ENCODE peak calls at places on chromosomes 2 and 18, in eight cellular contexts. One of them, this sample, is unnamed.

GRCh38 chr2:130766711-130767407 is 11.5 kb downstream of the AMER3 start:
- DNase-seq in fibroblast of lung: no peak
- DNase-seq in mammary epithelial cell: no peak
- DNase-seq in GM23248: no peak
- DNase-seq in PC-3: no peak
- DNase-seq in neural progenitor cell: no peak
- DNase-seq in PC-9: no peak
- DNase-seq in HCT116: no peak
- DNase-seq in this sample: no peak

GRCh38 chr2:68375522-68376040 is 10.5 kb downstream of the PLEK start:
- DNase-seq in fibroblast of lung: no peak
- DNase-seq in mammary epithelial cell: no peak
- DNase-seq in GM23248: no peak
- DNase-seq in PC-3: no peak
- DNase-seq in neural progenitor cell: no peak
- DNase-seq in PC-9: no peak
- DNase-seq in HCT116: no peak
- DNase-seq in this sample: no peak

GRCh38 chr2:204234879-204235278 is 298.3 kb downstream of the ICOS start:
- DNase-seq in fibroblast of lung: peak; percentile 49
- DNase-seq in mammary epithelial cell: no peak
- DNase-seq in GM23248: peak; percentile 13
- DNase-seq in PC-3: no peak
- DNase-seq in neural progenitor cell: no peak
- DNase-seq in PC-9: no peak
- DNase-seq in HCT116: no peak
- DNase-seq in this sample: peak; percentile 53

GRCh38 chr2:12737226-12738111 is 20.7 kb downstream of the TRIB2 start:
- DNase-seq in fibroblast of lung: no peak
- DNase-seq in mammary epithelial cell: no peak
- DNase-seq in GM23248: no peak
- DNase-seq in PC-3: no peak
- DNase-seq in neural progenitor cell: no peak
- DNase-seq in PC-9: no peak
- DNase-seq in HCT116: no peak
- DNase-seq in this sample: no peak

GRCh38 chr18:37019157-37019571 is 190.2 kb downstream of the KIAA1328 start:
- DNase-seq in fibroblast of lung: peak; percentile 15
- DNase-seq in mammary epithelial cell: peak; percentile 62
- DNase-seq in GM23248: peak; percentile 11
- DNase-seq in PC-3: peak; percentile 43
- DNase-seq in neural progenitor cell: peak; percentile 42
- DNase-seq in PC-9: peak; percentile 61
- DNase-seq in HCT116: no peak
- DNase-seq in this sample: peak; percentile 3

GRCh38 chr18:32040936-32041335 is 22.3 kb downstream of the RNF125 start:
- DNase-seq in fibroblast of lung: no peak
- DNase-seq in mammary epithelial cell: peak; percentile 2
- DNase-seq in GM23248: no peak
- DNase-seq in PC-3: no peak
- DNase-seq in neural progenitor cell: no peak
- DNase-seq in PC-9: no peak
- DNase-seq in HCT116: no peak
- DNase-seq in this sample: no peak

GRCh38 chr2:234587341-234588053 is 90.6 kb upstream of the ARL4C start:
- DNase-seq in fibroblast of lung: no peak
- DNase-seq in mammary epithelial cell: no peak
- DNase-seq in GM23248: no peak
- DNase-seq in PC-3: no peak
- DNase-seq in neural progenitor cell: no peak
- DNase-seq in PC-9: no peak
- DNase-seq in HCT116: no peak
- DNase-seq in this sample: peak; percentile 68

GRCh38 chr2:10254373-10255188 is 48.1 kb upstream of the HPCAL1 start:
- DNase-seq in fibroblast of lung: no peak
- DNase-seq in mammary epithelial cell: no peak
- DNase-seq in GM23248: peak; percentile 21
- DNase-seq in PC-3: peak; percentile 81
- DNase-seq in neural progenitor cell: no peak
- DNase-seq in PC-9: peak; percentile 44
- DNase-seq in HCT116: no peak
- DNase-seq in this sample: peak; percentile 40

GRCh38 chr2:112153501-112153900 is 15.3 kb downstream of the FBLN7 start:
- DNase-seq in fibroblast of lung: no peak
- DNase-seq in mammary epithelial cell: no peak
- DNase-seq in GM23248: no peak
- DNase-seq in PC-3: no peak
- DNase-seq in neural progenitor cell: no peak
- DNase-seq in PC-9: no peak
- DNase-seq in HCT116: no peak
- DNase-seq in this sample: no peak

GRCh38 chr2:11388262-11389047 is 44.0 kb upstream of the ROCK2 start:
- DNase-seq in fibroblast of lung: no peak
- DNase-seq in mammary epithelial cell: no peak
- DNase-seq in GM23248: no peak
- DNase-seq in PC-3: peak; percentile 23
- DNase-seq in neural progenitor cell: no peak
- DNase-seq in PC-9: no peak
- DNase-seq in HCT116: no peak
- DNase-seq in this sample: no peak
- H3K4me1 ChIP-seq in fibroblast of lung: peaks cover 32% of the 10 kb centered on the region
- H3K4me1 ChIP-seq in mammary epithelial cell: peaks cover 16% of the 10 kb centered on the region
- H3K4me1 ChIP-seq in GM23248: peaks cover 16% of the 10 kb centered on the region
- H3K4me1 ChIP-seq in PC-3: peaks cover 49% of the 10 kb centered on the region
- H3K4me1 ChIP-seq in neural progenitor cell: peaks cover 12% of the 10 kb centered on the region
- H3K4me1 ChIP-seq in PC-9: no peaks in the 10 kb centered on the region
- H3K4me1 ChIP-seq in HCT116: peaks cover 5% of the 10 kb centered on the region
- H3K4me1 ChIP-seq in this sample: peaks cover 32% of the 10 kb centered on the region

GRCh38 chr2:179860255-179861026 is 971 bp downstream of the ZNF385B start:
- DNase-seq in fibroblast of lung: no peak
- DNase-seq in mammary epithelial cell: no peak
- DNase-seq in GM23248: peak; percentile 23
- DNase-seq in PC-3: no peak
- DNase-seq in neural progenitor cell: peak; percentile 30
- DNase-seq in PC-9: no peak
- DNase-seq in HCT116: no peak
- DNase-seq in this sample: no peak

GRCh38 chr2:179861777-179862117 is 335 bp upstream of the ZNF385B start:
- DNase-seq in fibroblast of lung: peak; percentile 19
- DNase-seq in mammary epithelial cell: peak; percentile 2
- DNase-seq in GM23248: peak; percentile 44
- DNase-seq in PC-3: peak; percentile 20
- DNase-seq in neural progenitor cell: peak; percentile 61
- DNase-seq in PC-9: no peak
- DNase-seq in HCT116: no peak
- DNase-seq in this sample: peak; percentile 17

GRCh38 chr2:179859523-179859922 is 1.9 kb downstream of the ZNF385B start:
- DNase-seq in fibroblast of lung: no peak
- DNase-seq in mammary epithelial cell: no peak
- DNase-seq in GM23248: no peak
- DNase-seq in PC-3: no peak
- DNase-seq in neural progenitor cell: no peak
- DNase-seq in PC-9: no peak
- DNase-seq in HCT116: no peak
- DNase-seq in this sample: no peak

GRCh38 chr2:179862898-179863458 is 1.6 kb upstream of the ZNF385B start:
- DNase-seq in fibroblast of lung: no peak
- DNase-seq in mammary epithelial cell: no peak
- DNase-seq in GM23248: no peak
- DNase-seq in PC-3: no peak
- DNase-seq in neural progenitor cell: no peak
- DNase-seq in PC-9: no peak
- DNase-seq in HCT116: no peak
- DNase-seq in this sample: no peak

DNA sequence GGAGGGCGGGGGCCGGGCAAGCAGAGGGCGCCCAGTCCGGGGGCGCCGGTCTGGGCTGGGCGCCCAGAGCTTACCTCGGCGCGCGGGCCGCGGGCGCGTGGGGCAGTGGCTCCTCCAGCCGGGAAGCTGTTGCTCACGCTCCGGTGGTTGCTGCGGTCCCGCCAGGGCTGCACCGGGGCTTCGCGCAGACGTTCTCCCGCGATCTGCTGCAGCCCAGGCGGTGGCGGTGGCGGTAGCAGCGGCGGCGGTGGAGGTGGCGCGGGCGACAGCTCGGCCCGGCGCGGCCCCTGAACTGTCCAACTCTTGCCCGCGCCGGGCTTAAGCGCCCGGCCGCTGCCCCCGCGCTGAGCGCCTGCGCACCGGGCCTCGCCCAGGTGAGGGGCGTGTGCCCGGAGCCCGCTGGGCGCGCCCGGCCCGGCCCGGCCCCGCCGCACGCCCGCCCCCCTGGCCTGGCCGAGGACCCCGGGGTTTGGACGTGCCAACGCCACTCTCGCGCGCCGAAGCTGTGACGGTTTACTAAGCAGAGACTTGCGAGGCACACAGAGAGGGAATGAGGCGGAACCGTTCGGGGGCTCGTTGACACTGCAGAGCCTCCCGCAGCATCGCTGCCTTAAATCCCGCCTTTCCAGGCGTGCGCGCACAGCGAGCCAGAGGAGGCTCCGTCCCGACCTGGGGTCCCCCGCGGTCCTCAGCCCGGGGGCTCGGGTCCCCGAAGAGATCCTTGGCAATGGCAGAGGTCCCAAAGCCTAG is at the start of gene ZNF385B:
- DNase-seq in fibroblast of lung: peak; percentile 15
- DNase-seq in mammary epithelial cell: peak; percentile 9
- DNase-seq in GM23248: peak; percentile 54
- DNase-seq in PC-3: peak; percentile 37
- DNase-seq in neural progenitor cell: peak; percentile 84
- DNase-seq in PC-9: no peak
- DNase-seq in HCT116: no peak
- DNase-seq in this sample: peak; percentile 18
- TF ChIP-seq EZH2 in fibroblast of lung: peak; percentile 64
- TF ChIP-seq EZH2 in mammary epithelial cell: no peak
- TF ChIP-seq EZH2 in GM23248: no peak
- TF ChIP-seq EZH2 in PC-3: no peak
- TF ChIP-seq EZH2 in neural progenitor cell: no peak
- TF ChIP-seq EZH2 in PC-9: peak; percentile 87
- TF ChIP-seq EZH2 in HCT116: no peak
- TF ChIP-seq EZH2 in this sample: peak; percentile 65

GRCh38 chr18:55300469-55301195 is 287.4 kb downstream of the TCF4 start:
- DNase-seq in fibroblast of lung: peak; percentile 54
- DNase-seq in mammary epithelial cell: no peak
- DNase-seq in GM23248: peak; percentile 91
- DNase-seq in PC-3: no peak
- DNase-seq in neural progenitor cell: no peak
- DNase-seq in PC-9: no peak
- DNase-seq in HCT116: no peak
- DNase-seq in this sample: no peak
- H3K4me1 ChIP-seq in fibroblast of lung: no peaks in the 10 kb centered on the region
- H3K4me1 ChIP-seq in mammary epithelial cell: no peaks in the 10 kb centered on the region
- H3K4me1 ChIP-seq in GM23248: peaks cover 37% of the 10 kb centered on the region
- H3K4me1 ChIP-seq in PC-3: no peaks in the 10 kb centered on the region
- H3K4me1 ChIP-seq in neural progenitor cell: peaks cover 42% of the 10 kb centered on the region
- H3K4me1 ChIP-seq in PC-9: no peaks in the 10 kb centered on the region
- H3K4me1 ChIP-seq in HCT116: no peaks in the 10 kb centered on the region
- H3K4me1 ChIP-seq in this sample: peaks cover 11% of the 10 kb centered on the region

DNA sequence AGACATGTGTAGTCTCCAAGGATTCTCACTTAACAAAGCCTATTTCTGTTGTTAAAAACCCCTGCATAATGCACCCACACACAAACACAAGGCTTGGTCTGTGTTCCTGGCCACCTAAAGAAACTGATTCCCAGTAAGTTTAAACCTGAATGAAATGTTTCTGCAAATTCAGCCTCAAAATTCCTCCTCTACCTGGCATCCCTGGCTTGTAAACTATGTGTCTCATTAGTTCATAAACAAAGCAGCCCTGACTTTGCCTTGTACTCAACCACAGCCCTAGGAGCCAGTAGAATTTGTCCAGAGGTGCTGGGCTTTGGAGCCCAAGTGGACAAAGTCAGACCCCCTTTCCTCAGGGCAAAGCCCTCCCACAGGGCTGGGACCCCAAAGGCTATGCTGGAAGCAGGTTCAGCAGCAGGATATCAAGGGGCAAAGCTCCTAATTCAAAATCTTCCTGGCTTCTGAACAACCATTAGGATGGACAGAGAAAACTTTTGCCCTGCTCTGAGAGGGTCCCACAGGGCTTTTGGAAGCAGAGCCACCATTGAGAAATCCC is 2.6 kb upstream of the HOXD13 start:
- DNase-seq in fibroblast of lung: no peak
- DNase-seq in mammary epithelial cell: no peak
- DNase-seq in GM23248: no peak
- DNase-seq in PC-3: no peak
- DNase-seq in neural progenitor cell: no peak
- DNase-seq in PC-9: no peak
- DNase-seq in HCT116: no peak
- DNase-seq in this sample: no peak
- TF ChIP-seq EZH2 in fibroblast of lung: no peak
- TF ChIP-seq EZH2 in mammary epithelial cell: peak; percentile 62
- TF ChIP-seq EZH2 in GM23248: no peak
- TF ChIP-seq EZH2 in PC-3: no peak
- TF ChIP-seq EZH2 in neural progenitor cell: no peak
- TF ChIP-seq EZH2 in PC-9: no peak
- TF ChIP-seq EZH2 in HCT116: no peak
- TF ChIP-seq EZH2 in this sample: no peak

DNA sequence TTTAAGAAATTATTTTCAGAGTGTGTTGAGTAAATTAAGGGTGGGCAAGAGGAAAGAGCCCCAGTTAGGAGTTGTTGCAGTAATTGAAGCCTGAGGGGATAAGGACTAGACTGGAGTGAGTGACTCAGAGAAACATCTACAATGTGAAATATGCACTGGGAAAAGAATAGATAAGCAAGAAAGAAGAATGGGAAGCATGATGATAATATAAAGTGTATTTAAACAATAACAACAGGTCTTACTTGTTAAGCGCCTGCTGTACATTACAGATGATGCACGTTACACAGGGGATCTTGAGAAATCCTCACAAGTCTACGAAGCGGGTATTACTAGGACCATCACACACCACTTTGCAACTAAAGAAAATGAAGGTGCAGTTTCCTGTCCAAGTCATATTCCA is 73.6 kb upstream of the STK17B start:
- DNase-seq in fibroblast of lung: no peak
- DNase-seq in mammary epithelial cell: peak; percentile 23
- DNase-seq in GM23248: peak; percentile 72
- DNase-seq in PC-3: no peak
- DNase-seq in neural progenitor cell: no peak
- DNase-seq in PC-9: peak; percentile 64
- DNase-seq in HCT116: no peak
- DNase-seq in this sample: peak; percentile 58
- H3K4me1 ChIP-seq in fibroblast of lung: peaks cover 6% of the 10 kb centered on the region
- H3K4me1 ChIP-seq in mammary epithelial cell: peaks cover 27% of the 10 kb centered on the region
- H3K4me1 ChIP-seq in GM23248: peaks cover 67% of the 10 kb centered on the region
- H3K4me1 ChIP-seq in PC-3: peaks cover 32% of the 10 kb centered on the region
- H3K4me1 ChIP-seq in neural progenitor cell: no peaks in the 10 kb centered on the region
- H3K4me1 ChIP-seq in PC-9: peaks cover 20% of the 10 kb centered on the region
- H3K4me1 ChIP-seq in HCT116: no peaks in the 10 kb centered on the region
- H3K4me1 ChIP-seq in this sample: peaks cover 34% of the 10 kb centered on the region

This sample was measured in astrocyte.